ENCODE peak calls at places on chromosome 10, in seven cellular contexts. One of them, this sample, is unnamed.

GRCh38 chr10:88066319-88066718 is 202.9 kb downstream of the PTEN start:
- DNase-seq in MCF 10A: no peak
- DNase-seq in HFFc6: no peak
- DNase-seq in AG09319: no peak
- DNase-seq in stomach: no peak
- DNase-seq in AG09309: no peak
- DNase-seq in psoas muscle: no peak
- DNase-seq in this sample: no peak

GRCh38 chr10:133440633-133441285 is 13.0 kb upstream of the SCART1 start:
- DNase-seq in HFFc6: no peak
- DNase-seq in stomach: no peak
- DNase-seq in AG09319: no peak
- DNase-seq in MCF 10A: no peak
- DNase-seq in psoas muscle: no peak
- DNase-seq in AG09309: no peak
- DNase-seq in this sample: no peak

GRCh38 chr10:122774269-122774668 is 71.4 kb downstream of the CUZD1 start:
- DNase-seq in AG09319: no peak
- DNase-seq in stomach: no peak
- DNase-seq in MCF 10A: no peak
- DNase-seq in HFFc6: no peak
- DNase-seq in psoas muscle: no peak
- DNase-seq in AG09309: no peak
- DNase-seq in this sample: no peak

GRCh38 chr10:60662917-60663614 is 115.2 kb upstream of the CDK1 start:
- DNase-seq in HFFc6: peak; percentile 30
- DNase-seq in MCF 10A: no peak
- DNase-seq in AG09319: no peak
- DNase-seq in stomach: no peak
- DNase-seq in AG09309: no peak
- DNase-seq in psoas muscle: no peak
- DNase-seq in this sample: no peak

GRCh38 chr10:69413221-69413865 is 3.4 kb downstream of the TACR2 start:
- DNase-seq in HFFc6: peak; percentile 55
- DNase-seq in MCF 10A: peak; percentile 69
- DNase-seq in AG09319: peak; percentile 49
- DNase-seq in psoas muscle: peak; percentile 80
- DNase-seq in stomach: peak; percentile 66
- DNase-seq in AG09309: peak; percentile 27
- DNase-seq in this sample: peak; percentile 21

GRCh38 chr10:112203328-112204076 is 19.9 kb upstream of the GPAM start:
- DNase-seq in psoas muscle: no peak
- DNase-seq in AG09319: no peak
- DNase-seq in HFFc6: no peak
- DNase-seq in AG09309: no peak
- DNase-seq in stomach: no peak
- DNase-seq in MCF 10A: no peak
- DNase-seq in this sample: no peak

GRCh38 chr10:22379059-22379458 is 33.8 kb downstream of the SPAG6 start:
- DNase-seq in AG09309: no peak
- DNase-seq in HFFc6: no peak
- DNase-seq in AG09319: no peak
- DNase-seq in MCF 10A: no peak
- DNase-seq in psoas muscle: no peak
- DNase-seq in stomach: no peak
- DNase-seq in this sample: no peak

GRCh38 chr10:113071446-113071845 is 121.4 kb downstream of the TCF7L2 start:
- DNase-seq in psoas muscle: no peak
- DNase-seq in MCF 10A: peak; percentile 52
- DNase-seq in stomach: peak; percentile 94
- DNase-seq in AG09319: no peak
- DNase-seq in AG09309: no peak
- DNase-seq in HFFc6: no peak
- DNase-seq in this sample: no peak

GRCh38 chr10:81288544-81288943 is 586.5 kb upstream of the NRG3 start:
- DNase-seq in AG09319: no peak
- DNase-seq in HFFc6: no peak
- DNase-seq in psoas muscle: no peak
- DNase-seq in stomach: no peak
- DNase-seq in AG09309: no peak
- DNase-seq in MCF 10A: no peak
- DNase-seq in this sample: no peak

GRCh38 chr10:49117366-49117905 is 2.1 kb upstream of the VSTM4 start:
- DNase-seq in HFFc6: no peak
- DNase-seq in AG09309: no peak
- DNase-seq in AG09319: no peak
- DNase-seq in psoas muscle: no peak
- DNase-seq in MCF 10A: no peak
- DNase-seq in stomach: no peak
- DNase-seq in this sample: no peak

GRCh38 chr10:60099998-60100747 is 193.8 kb upstream of the CCDC6 start:
- DNase-seq in HFFc6: peak; percentile 64
- DNase-seq in stomach: no peak
- DNase-seq in AG09319: no peak
- DNase-seq in MCF 10A: peak; percentile 63
- DNase-seq in AG09309: peak; percentile 25
- DNase-seq in psoas muscle: no peak
- DNase-seq in this sample: no peak

GRCh38 chr10:96579133-96579532 is 7.7 kb downstream of the TM9SF3 start:
- DNase-seq in MCF 10A: no peak
- DNase-seq in AG09309: no peak
- DNase-seq in AG09319: no peak
- DNase-seq in stomach: no peak
- DNase-seq in psoas muscle: no peak
- DNase-seq in HFFc6: no peak
- DNase-seq in this sample: no peak

GRCh38 chr10:113982745-113983144 is 60.9 kb upstream of the ADRB1 start:
- DNase-seq in stomach: peak; percentile 86
- DNase-seq in psoas muscle: no peak
- DNase-seq in MCF 10A: no peak
- DNase-seq in AG09309: no peak
- DNase-seq in HFFc6: no peak
- DNase-seq in AG09319: no peak
- DNase-seq in this sample: no peak

GRCh38 chr10:51399840-51400239 is 299.6 kb downstream of the CSTF2T start:
- DNase-seq in HFFc6: no peak
- DNase-seq in AG09319: no peak
- DNase-seq in psoas muscle: no peak
- DNase-seq in MCF 10A: no peak
- DNase-seq in AG09309: no peak
- DNase-seq in stomach: no peak
- DNase-seq in this sample: no peak

GRCh38 chr10:47309403-47310089 is 9.5 kb downstream of the GDF10 start:
- DNase-seq in AG09319: no peak
- DNase-seq in AG09309: no peak
- DNase-seq in MCF 10A: peak; percentile 43
- DNase-seq in HFFc6: no peak
- DNase-seq in psoas muscle: no peak
- DNase-seq in stomach: no peak
- DNase-seq in this sample: no peak

GRCh38 chr10:67520924-67521520 is 175.0 kb downstream of the CTNNA3 start:
- DNase-seq in MCF 10A: peak; percentile 75
- DNase-seq in psoas muscle: no peak
- DNase-seq in AG09319: no peak
- DNase-seq in HFFc6: peak; percentile 55
- DNase-seq in stomach: no peak
- DNase-seq in AG09309: peak; percentile 10
- DNase-seq in this sample: no peak

GRCh38 chr10:3095373-3096139 is 28.2 kb downstream of the PFKP start:
- DNase-seq in HFFc6: peak; percentile 99
- DNase-seq in stomach: no peak
- DNase-seq in MCF 10A: peak; percentile 97
- DNase-seq in AG09319: peak; percentile 87
- DNase-seq in psoas muscle: no peak
- DNase-seq in AG09309: peak; percentile 98
- DNase-seq in this sample: peak; percentile 41

GRCh38 chr10:93030409-93030808 is 30.2 kb upstream of the CYP26C1 start:
- DNase-seq in psoas muscle: no peak
- DNase-seq in MCF 10A: peak; percentile 49
- DNase-seq in stomach: no peak
- DNase-seq in AG09309: peak; percentile 46
- DNase-seq in AG09319: peak; percentile 27
- DNase-seq in HFFc6: peak; percentile 77
- DNase-seq in this sample: no peak

DNA sequence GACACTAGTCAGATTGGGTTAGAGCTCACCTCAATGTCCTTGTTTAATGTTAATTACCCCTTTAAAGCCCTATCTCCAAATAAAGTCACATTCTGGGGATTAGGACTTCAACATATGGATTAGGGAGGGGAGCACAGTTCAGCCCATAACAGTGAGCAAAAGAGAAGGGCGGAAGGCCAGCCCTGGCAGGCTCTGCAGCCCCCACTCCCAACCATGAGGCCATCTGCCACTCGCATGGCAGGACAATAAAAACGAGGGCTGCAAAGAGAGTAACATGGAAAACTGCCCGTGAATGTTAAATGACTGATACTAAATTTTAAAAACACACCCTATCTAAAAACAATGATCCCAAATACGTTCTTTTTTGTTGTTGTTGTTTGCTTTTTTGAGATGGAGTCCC is 38.7 kb downstream of the RGS10 start:
- DNase-seq in stomach: no peak
- DNase-seq in psoas muscle: no peak
- DNase-seq in MCF 10A: no peak
- DNase-seq in AG09319: no peak
- DNase-seq in AG09309: no peak
- DNase-seq in HFFc6: no peak
- DNase-seq in this sample: no peak
- TF ChIP-seq CTCF in stomach: no peak
- TF ChIP-seq CTCF in psoas muscle: no peak
- TF ChIP-seq CTCF in MCF 10A: no peak
- TF ChIP-seq CTCF in AG09319: no peak
- TF ChIP-seq CTCF in AG09309: no peak
- TF ChIP-seq CTCF in HFFc6: no peak
- TF ChIP-seq CTCF in this sample: no peak

DNA sequence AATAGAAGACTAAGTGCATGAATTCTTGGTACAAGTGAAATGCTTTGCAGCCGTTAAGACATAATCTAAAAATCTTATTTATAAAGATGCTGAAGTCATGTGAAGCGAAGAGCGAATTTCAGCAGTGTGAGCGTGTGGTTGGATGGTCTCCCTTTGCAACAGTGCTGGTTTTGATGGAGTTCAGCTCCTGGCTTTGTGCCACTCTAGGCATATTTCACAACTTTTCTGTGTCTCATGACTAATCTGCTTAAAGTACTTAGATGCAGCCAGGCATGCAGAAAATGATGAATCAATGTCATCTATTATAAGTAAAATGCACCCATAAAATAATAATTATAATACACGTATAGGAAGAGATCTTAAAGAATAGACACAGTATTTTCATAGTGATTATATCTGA is 107.2 kb upstream of the TCERG1L start:
- DNase-seq in MCF 10A: no peak
- DNase-seq in AG09319: no peak
- DNase-seq in AG09309: no peak
- DNase-seq in HFFc6: no peak
- DNase-seq in stomach: no peak
- DNase-seq in psoas muscle: no peak
- DNase-seq in this sample: no peak
- TF ChIP-seq CTCF in MCF 10A: no peak
- TF ChIP-seq CTCF in AG09319: no peak
- TF ChIP-seq CTCF in AG09309: no peak
- TF ChIP-seq CTCF in HFFc6: no peak
- TF ChIP-seq CTCF in stomach: no peak
- TF ChIP-seq CTCF in psoas muscle: no peak
- TF ChIP-seq CTCF in this sample: no peak

GRCh38 chr10:123995461-123996131 is 97.8 kb downstream of the CHST15 start:
- DNase-seq in stomach: peak; percentile 46
- DNase-seq in AG09309: peak; percentile 39
- DNase-seq in AG09319: peak; percentile 54
- DNase-seq in psoas muscle: peak; percentile 63
- DNase-seq in HFFc6: peak; percentile 90
- DNase-seq in MCF 10A: peak; percentile 86
- DNase-seq in this sample: no peak
- TF ChIP-seq CTCF in stomach: peak; percentile 27
- TF ChIP-seq CTCF in AG09309: peak; percentile 43
- TF ChIP-seq CTCF in AG09319: peak; percentile 38
- TF ChIP-seq CTCF in psoas muscle: peak; percentile 36
- TF ChIP-seq CTCF in HFFc6: peak; percentile 71
- TF ChIP-seq CTCF in MCF 10A: peak; percentile 51
- TF ChIP-seq CTCF in this sample: no peak

DNA sequence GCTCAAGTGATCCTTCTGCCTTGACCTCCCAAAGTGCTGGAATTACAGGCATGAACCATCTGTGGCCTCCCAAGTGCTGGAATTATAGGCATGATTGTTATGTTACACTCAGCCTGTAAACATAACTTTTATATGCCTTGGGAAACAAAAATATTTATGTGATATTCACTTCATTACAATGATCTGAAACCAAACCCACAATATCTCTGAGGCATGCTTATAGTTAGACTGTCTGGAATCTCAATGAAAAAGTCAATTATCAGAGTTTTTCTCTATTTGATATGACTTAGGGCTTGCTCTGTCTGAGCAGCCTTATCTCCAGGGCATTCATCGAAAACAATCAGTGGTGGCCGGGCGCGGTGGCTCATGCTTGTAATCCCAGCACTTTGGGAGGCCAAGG is 195.3 kb upstream of the MYO3A start:
- DNase-seq in psoas muscle: no peak
- DNase-seq in AG09319: no peak
- DNase-seq in HFFc6: no peak
- DNase-seq in stomach: no peak
- DNase-seq in MCF 10A: no peak
- DNase-seq in AG09309: no peak
- DNase-seq in this sample: no peak
- TF ChIP-seq CTCF in psoas muscle: no peak
- TF ChIP-seq CTCF in AG09319: no peak
- TF ChIP-seq CTCF in HFFc6: no peak
- TF ChIP-seq CTCF in stomach: no peak
- TF ChIP-seq CTCF in MCF 10A: no peak
- TF ChIP-seq CTCF in AG09309: no peak
- TF ChIP-seq CTCF in this sample: no peak

DNA sequence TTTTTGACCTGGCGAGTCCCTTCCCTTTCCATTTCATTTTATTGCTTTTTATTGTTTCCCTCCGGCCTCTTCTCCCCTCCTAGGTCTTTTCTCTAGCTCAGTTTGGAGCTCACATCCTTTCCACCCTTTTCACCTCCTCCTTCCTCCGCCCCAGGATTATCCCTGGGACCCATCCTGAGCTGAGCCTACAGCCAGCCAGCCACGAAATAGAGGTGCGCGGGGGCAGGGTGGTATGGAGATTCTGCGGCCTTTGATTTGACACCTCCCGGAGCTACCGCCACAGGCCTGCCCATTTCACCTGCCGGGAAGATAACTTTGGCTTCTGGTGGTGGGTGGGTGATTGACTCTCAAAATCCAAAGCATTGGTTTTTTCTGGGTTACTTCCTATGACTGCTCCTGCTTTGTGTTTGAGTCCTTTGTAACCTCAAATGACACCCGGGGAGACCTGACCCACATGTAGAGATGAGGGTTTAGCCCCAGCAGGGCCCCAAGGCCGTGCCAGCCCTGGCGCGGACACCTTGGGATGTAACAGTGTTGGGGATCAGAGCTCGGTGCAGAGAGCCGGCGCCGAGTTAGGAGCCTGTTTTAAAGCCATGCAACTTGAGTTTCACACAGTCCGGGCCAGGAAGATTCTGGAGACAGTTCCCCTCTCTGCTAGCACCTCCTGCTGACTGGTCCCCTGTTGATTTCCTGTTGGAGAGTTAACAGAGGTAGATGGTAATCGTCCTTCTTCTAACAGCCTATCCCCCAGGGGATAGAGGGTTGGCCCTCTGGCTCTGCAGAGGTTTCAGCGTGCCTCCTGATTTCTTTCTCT is 1.5 kb downstream of the DUSP5 start:
- DNase-seq in MCF 10A: peak; percentile 87
- DNase-seq in psoas muscle: no peak
- DNase-seq in HFFc6: peak; percentile 68
- DNase-seq in stomach: peak; percentile 46
- DNase-seq in AG09309: no peak
- DNase-seq in AG09319: no peak
- DNase-seq in this sample: peak; percentile 25
- TF ChIP-seq CTCF in MCF 10A: peak; percentile 43
- TF ChIP-seq CTCF in psoas muscle: no peak
- TF ChIP-seq CTCF in HFFc6: peak; percentile 50
- TF ChIP-seq CTCF in stomach: no peak
- TF ChIP-seq CTCF in AG09309: peak; percentile 57
- TF ChIP-seq CTCF in AG09319: peak; percentile 43
- TF ChIP-seq CTCF in this sample: no peak